ENCODE peak calls at places on chromosomes 7 and 10, in nine cellular contexts. B, R, K, V, H, J, P, D and G are unnamed samples.

GRCh38 chr10:3192856-3193635 is 20.5 kb upstream of the PITRM1 start:
- DNase-seq in R (peak), D (peak), K (no peak), V (peak), J (no peak), B (peak), H (peak), P (peak), G (peak)

GRCh38 chr10:126187399-126187798 is 200.9 kb downstream of the ADAM12 start:
- DNase-seq in J (no peak), P (no peak), V (no peak), K (no peak), H (no peak), D (no peak), R (no peak), B (no peak), G (no peak)

GRCh38 chr7:40232242-40232929 is 97.6 kb downstream of the SUGCT start:
- DNase-seq in K (no peak), R (peak), V (peak), H (no peak), P (peak), B (no peak), D (peak), J (no peak), G (no peak)

GRCh38 chr10:35925511-35925910 is 283.4 kb upstream of the FZD8 start:
- DNase-seq in B (no peak), D (peak), K (no peak), P (no peak), R (no peak), J (no peak), V (no peak), H (no peak), G (no peak)

GRCh38 chr7:22821702-22822485 is 755 bp downstream of the TOMM7 start:
- DNase-seq in H (no peak), P (no peak), K (no peak), J (peak), V (no peak), B (no peak), R (no peak), D (peak), G (no peak)

GRCh38 chr7:29109815-29110385 is 36.4 kb downstream of the CPVL start:
- DNase-seq in R (no peak), J (no peak), B (no peak), P (no peak), V (no peak), K (no peak), D (peak), H (no peak), G (no peak)

GRCh38 chr10:120460776-120461175 is 3.7 kb downstream of the PLPP4 start:
- DNase-seq in B (no peak), R (no peak), V (no peak), P (no peak), K (no peak), J (no peak), H (no peak), D (peak), G (no peak)

GRCh38 chr10:90229486-90229885 is 528.1 kb downstream of the KIF20B start:
- DNase-seq in V (no peak), J (no peak), P (no peak), K (no peak), R (no peak), B (no peak), D (peak), H (no peak), G (no peak)

GRCh38 chr10:93816123-93816747 is 58.5 kb downstream of the LGI1 start:
- DNase-seq in V (peak), K (peak), P (peak), D (peak), B (peak), H (no peak), J (peak), R (peak), G (no peak)

GRCh38 chr10:81179805-81180452 is 642.2 kb downstream of the SH2D4B start:
- DNase-seq in H (no peak), K (no peak), B (no peak), J (no peak), P (no peak), R (peak), V (no peak), D (peak), G (no peak)

GRCh38 chr10:36759111-36759805 is 366.1 kb upstream of the ANKRD30A start:
- DNase-seq in D (peak), V (no peak), P (no peak), R (no peak), J (no peak), B (no peak), H (no peak), K (no peak), G (no peak)

GRCh38 chr7:128431221-128431620 is 21.4 kb upstream of the IMPDH1 start:
- DNase-seq in B (no peak), H (no peak), R (no peak), V (no peak), D (no peak), P (no peak), J (no peak), K (no peak), G (no peak)

GRCh38 chr10:19824397-19825342 is 8.4 kb downstream of the PLXDC2 start:
- DNase-seq in J (no peak), R (no peak), D (no peak), B (no peak), V (no peak), H (no peak), P (no peak), K (no peak), G (no peak)

GRCh38 chr7:132825932-132826480 is 249.7 kb upstream of the PLXNA4 start:
- DNase-seq in J (no peak), K (no peak), D (no peak), R (no peak), B (no peak), H (no peak), V (no peak), P (no peak), G (no peak)